ENCODE peak calls at places on chromosomes 1 and 21, in ten cellular contexts. P, V, O, R, C, D, Q, X, J and M are unnamed samples.

GRCh38 chr1:226678701-226679100 is 60.4 kb downstream of the ITPKB start:
- DNase-seq in V (no peak), X (no peak), Q (no peak), O (peak; percentile 75), D (no peak), P (no peak), J (peak; percentile 76), R (no peak), C (no peak), M (no peak)

GRCh38 chr21:41805643-41806042 is 38.8 kb upstream of the RIPK4 start:
- DNase-seq in R (no peak), X (no peak), J (no peak), C (no peak), O (no peak), Q (no peak), V (no peak), D (no peak), P (no peak), M (no peak)

GRCh38 chr1:41423511-41424191 is 60.8 kb downstream of the EDN2 start:
- DNase-seq in P (no peak), O (no peak), X (no peak), R (no peak), Q (no peak), J (no peak), C (no peak), D (no peak), V (no peak), M (no peak)

GRCh38 chr1:15618685-15619525 is 1.6 kb downstream of the DDI2 start:
- DNase-seq in J (no peak), V (peak; percentile 86), C (no peak), Q (no peak), D (peak; percentile 39), O (no peak), R (no peak), X (no peak), P (peak; percentile 75), M (no peak)

GRCh38 chr1:1063945-1064831 is 9.9 kb downstream of the RNF223 start:
- DNase-seq in D (peak; percentile 82), C (peak; percentile 84), R (peak; percentile 96), X (peak; percentile 25), Q (peak; percentile 73), P (peak; percentile 83), J (peak; percentile 96), V (peak; percentile 84), O (peak; percentile 94), M (peak; percentile 73)

GRCh38 chr1:107058245-107059032 is 2.0 kb downstream of the PRMT6 start:
- DNase-seq in J (no peak), V (no peak), Q (no peak), D (no peak), P (no peak), R (no peak), X (no peak), O (no peak), C (no peak), M (no peak)

GRCh38 chr1:235913311-235913710 is 46.6 kb upstream of the LYST start:
- DNase-seq in X (no peak), O (no peak), P (no peak), Q (no peak), V (peak; percentile 71), D (peak; percentile 48), R (no peak), C (no peak), J (no peak), M (no peak)

GRCh38 chr21:46340998-46341397 is 17.0 kb downstream of the PCNT start:
- DNase-seq in X (no peak), Q (no peak), D (no peak), R (no peak), P (no peak), C (no peak), O (no peak), V (no peak), J (no peak), M (no peak)

GRCh38 chr21:42234464-42235241 is 15.7 kb downstream of the ABCG1 start:
- DNase-seq in Q (peak; percentile 84), D (peak; percentile 52), J (peak; percentile 91), O (peak; percentile 89), X (peak; percentile 74), R (peak; percentile 45), C (peak; percentile 76), P (peak; percentile 45), V (no peak), M (peak; percentile 69)

GRCh38 chr1:41305576-41306365 is 55.5 kb upstream of the FOXO6 start:
- DNase-seq in P (no peak), D (no peak), C (no peak), Q (no peak), X (no peak), V (no peak), O (no peak), J (no peak), R (no peak), M (no peak)

GRCh38 chr1:17696417-17697301 is 58.5 kb upstream of the ACTL8 start:
- DNase-seq in Q (peak; percentile 36), O (no peak), X (peak; percentile 2), V (peak; percentile 62), C (no peak), D (peak; percentile 43), R (no peak), P (peak; percentile 88), J (no peak), M (no peak)

GRCh38 chr1:240808381-240808780 is 196.4 kb upstream of the GREM2 start:
- DNase-seq in V (no peak), Q (no peak), P (no peak), J (no peak), C (no peak), O (no peak), D (no peak), X (no peak), R (no peak), M (no peak)

GRCh38 chr1:53644496-53644895 is 94.5 kb downstream of the GLIS1 start:
- DNase-seq in V (no peak), R (no peak), P (no peak), O (no peak), X (no peak), J (peak; percentile 1), C (no peak), Q (no peak), D (no peak), M (no peak)

GRCh38 chr1:61132176-61133047 is 50.1 kb downstream of the NFIA start:
- DNase-seq in O (no peak), J (no peak), X (no peak), Q (no peak), C (no peak), P (peak; percentile 87), D (peak; percentile 91), R (no peak), V (no peak), M (no peak)

GRCh38 chr1:165383067-165383466 is 26.6 kb upstream of the LMX1A start:
- DNase-seq in R (no peak), D (no peak), Q (no peak), C (no peak), O (no peak), J (no peak), P (peak; percentile 30), X (peak; percentile 3), V (peak; percentile 96), M (no peak)

GRCh38 chr1:226916497-226916896 is 23.6 kb upstream of the COQ8A start:
- DNase-seq in P (no peak), R (no peak), X (no peak), J (no peak), V (no peak), D (no peak), C (no peak), Q (no peak), O (no peak), M (no peak)

GRCh38 chr1:16938351-16939321 is 16.9 kb downstream of the CROCC start:
- DNase-seq in O (no peak), J (no peak), V (no peak), P (no peak), D (no peak), Q (no peak), X (no peak), R (no peak), C (no peak), M (no peak)

GRCh38 chr1:7299994-7300393 is 471.1 kb upstream of the VAMP3 start:
- DNase-seq in C (no peak), R (no peak), Q (no peak), J (no peak), D (peak; percentile 70), V (peak; percentile 88), X (no peak), P (peak; percentile 57), O (no peak), M (no peak)

GRCh38 chr1:178273707-178274410 is 180.0 kb downstream of the RASAL2 start:
- DNase-seq in O (no peak), X (no peak), P (no peak), D (no peak), R (no peak), C (no peak), J (no peak), V (peak; percentile 34), Q (no peak), M (no peak)

GRCh38 chr1:163361123-163361934 is 39.6 kb downstream of the NUF2 start:
- DNase-seq in C (no peak), V (peak; percentile 18), D (no peak), P (peak; percentile 22), R (no peak), J (no peak), X (no peak), Q (peak; percentile 44), O (no peak), M (no peak)

GRCh38 chr1:186234976-186235686 is 139.9 kb downstream of the TPR start:
- DNase-seq in V (no peak), O (no peak), R (no peak), C (no peak), X (no peak), D (no peak), Q (no peak), J (no peak), P (peak; percentile 8), M (no peak)

GRCh38 chr1:145991799-145992412 is 4.5 kb downstream of the TXNIP start:
- DNase-seq in J (peak; percentile 62), P (no peak), X (no peak), Q (no peak), R (no peak), C (no peak), D (no peak), O (no peak), V (no peak), M (no peak)

GRCh38 chr1:163227126-163227525 is 24.4 kb upstream of the RGS5 start:
- DNase-seq in Q (no peak), J (no peak), D (no peak), V (peak; percentile 53), C (no peak), P (no peak), R (no peak), X (no peak), O (no peak), M (no peak)

GRCh38 chr1:12477936-12478611 is 139.9 kb downstream of the DHRS3 start:
- DNase-seq in J (no peak), X (no peak), P (peak; percentile 98), V (peak; percentile 97), D (peak; percentile 96), C (no peak), R (no peak), Q (peak; percentile 76), O (no peak), M (no peak)

GRCh38 chr1:3727042-3727824 is 25.0 kb upstream of the CCDC27 start:
- DNase-seq in P (peak; percentile 30), D (no peak), X (peak; percentile 19), Q (peak; percentile 53), O (no peak), J (no peak), R (peak; percentile 53), V (peak; percentile 8), C (no peak), M (no peak)

GRCh38 chr1:2468041-2468472 is 8.0 kb upstream of the PLCH2 start:
- DNase-seq in Q (peak; percentile 46), V (no peak), R (no peak), J (peak; percentile 73), O (peak; percentile 60), C (peak; percentile 47), P (peak; percentile 33), X (no peak), D (peak; percentile 5), M (no peak)

GRCh38 chr1:20551161-20551560 is 1.2 kb upstream of the FAM43B start:
- DNase-seq in R (no peak), D (no peak), Q (no peak), X (no peak), J (no peak), V (peak; percentile 56), C (no peak), O (no peak), P (no peak), M (no peak)